ENCODE peak calls at places on chromosomes 2 and 18, in eight cellular contexts. E, D, W, Y, S, N, L and C are unnamed samples.

GRCh38 chr2:70748002-70748779 is 19.8 kb downstream of the ADD2 start:
- DNase-seq in D (no peak), L (no peak), E (no peak), Y (no peak), N (no peak), S (no peak), W (no peak), C (no peak)

GRCh38 chr2:133674433-133675331 is 106.4 kb upstream of the NCKAP5 start:
- DNase-seq in Y (peak; percentile 17), W (peak; percentile 78), L (peak; percentile 80), D (no peak), N (peak; percentile 54), E (peak; percentile 30), S (peak; percentile 30), C (no peak)

GRCh38 chr2:189113963-189114362 is 65.6 kb downstream of the COL5A2 start:
- DNase-seq in D (no peak), W (no peak), S (no peak), L (no peak), N (no peak), E (no peak), Y (no peak), C (no peak)

GRCh38 chr2:25347205-25347815 is 5.6 kb upstream of the DNMT3A start:
- DNase-seq in W (peak; percentile 7), S (no peak), L (no peak), E (no peak), D (no peak), N (no peak), Y (no peak), C (no peak)

GRCh38 chr2:146818122-146818521 is 1026.7 kb upstream of the ACVR2A start:
- DNase-seq in S (no peak), E (no peak), Y (no peak), D (no peak), N (no peak), W (no peak), L (no peak), C (no peak)

GRCh38 chr2:127261835-127262234 is 32.1 kb downstream of the ERCC3 start:
- DNase-seq in N (no peak), W (peak; percentile 3), Y (no peak), D (no peak), E (no peak), L (no peak), S (no peak), C (no peak)

GRCh38 chr2:211033765-211034164 is 477.4 kb downstream of the CPS1 start:
- DNase-seq in S (no peak), W (peak; percentile 11), Y (peak; percentile 13), E (no peak), N (no peak), D (no peak), L (no peak), C (no peak)

GRCh38 chr2:70039366-70039765 is 47.9 kb upstream of the PCBP1 start:
- DNase-seq in W (no peak), Y (no peak), N (no peak), E (no peak), L (no peak), S (no peak), D (no peak), C (no peak)

GRCh38 chr2:133561045-133561852 is 7.0 kb downstream of the NCKAP5 start:
- DNase-seq in S (no peak), L (peak; percentile 71), W (peak; percentile 65), Y (peak; percentile 9), N (no peak), E (no peak), D (no peak), C (no peak)

GRCh38 chr2:204731996-204732395 is 186.7 kb downstream of the PARD3B start:
- DNase-seq in S (no peak), E (no peak), N (no peak), D (no peak), W (peak; percentile 24), L (no peak), Y (no peak), C (no peak)

DNA sequence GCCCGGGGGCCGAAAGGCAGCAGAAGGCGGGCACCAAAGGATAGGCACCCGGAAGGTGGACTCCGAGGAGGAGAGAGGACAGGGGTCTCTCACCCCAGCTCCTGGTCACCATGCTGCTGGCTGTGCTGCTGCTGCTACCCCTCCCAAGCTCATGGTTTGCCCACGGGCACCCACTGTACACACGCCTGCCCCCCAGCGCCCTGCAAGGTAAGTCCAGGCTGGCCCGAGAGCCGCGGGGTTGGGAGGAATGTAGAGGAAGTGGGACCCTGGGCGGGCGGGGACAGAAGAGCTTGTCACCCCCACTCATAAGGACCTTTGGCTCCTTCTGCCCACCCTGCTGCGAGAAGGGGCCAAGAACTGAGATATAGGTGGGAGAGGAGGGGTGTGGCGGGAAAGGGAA is 301 bp downstream of the PRSS56 start:
- DNase-seq in W (no peak), N (no peak), Y (no peak), L (no peak), D (no peak), E (no peak), S (no peak), C (no peak)
- H3K27me3 ChIP-seq in W (peaks cover 57% of the 10 kb centered on the region), N (peaks cover 21% of the 10 kb centered on the region), Y (peaks cover 21% of the 10 kb centered on the region), L (peaks cover 56% of the 10 kb centered on the region), D (peaks cover 22% of the 10 kb centered on the region), E (peaks cover 12% of the 10 kb centered on the region), S (no peaks in the 10 kb centered on the region), C (peaks cover 35% of the 10 kb centered on the region)

GRCh38 chr2:2642906-2643890 is 312.1 kb upstream of the MYT1L start:
- DNase-seq in E (no peak), N (no peak), L (no peak), W (no peak), Y (no peak), D (no peak), S (no peak), C (no peak)
- H3K27me3 ChIP-seq in E (peaks cover 3% of the 10 kb centered on the region), N (no peaks in the 10 kb centered on the region), L (no peaks in the 10 kb centered on the region), W (no peaks in the 10 kb centered on the region), Y (no peaks in the 10 kb centered on the region), D (no peaks in the 10 kb centered on the region), S (no peaks in the 10 kb centered on the region), C (no peaks in the 10 kb centered on the region)

GRCh38 chr2:118816669-118817068 is 30.8 kb downstream of the EN1 start:
- DNase-seq in L (no peak), W (no peak), D (no peak), N (no peak), E (no peak), Y (no peak), S (no peak), C (no peak)

GRCh38 chr2:118817469-118817868 is 30.0 kb downstream of the EN1 start:
- DNase-seq in N (no peak), W (no peak), L (no peak), Y (no peak), D (no peak), S (no peak), E (no peak), C (no peak)

GRCh38 chr2:118814368-118814767 is 33.1 kb downstream of the EN1 start:
- DNase-seq in Y (no peak), N (no peak), D (no peak), L (no peak), W (no peak), S (no peak), E (no peak), C (no peak)

GRCh38 chr2:118815314-118815713 is 32.1 kb downstream of the EN1 start:
- DNase-seq in Y (no peak), D (no peak), N (no peak), E (no peak), S (no peak), W (no peak), L (no peak), C (no peak)

DNA sequence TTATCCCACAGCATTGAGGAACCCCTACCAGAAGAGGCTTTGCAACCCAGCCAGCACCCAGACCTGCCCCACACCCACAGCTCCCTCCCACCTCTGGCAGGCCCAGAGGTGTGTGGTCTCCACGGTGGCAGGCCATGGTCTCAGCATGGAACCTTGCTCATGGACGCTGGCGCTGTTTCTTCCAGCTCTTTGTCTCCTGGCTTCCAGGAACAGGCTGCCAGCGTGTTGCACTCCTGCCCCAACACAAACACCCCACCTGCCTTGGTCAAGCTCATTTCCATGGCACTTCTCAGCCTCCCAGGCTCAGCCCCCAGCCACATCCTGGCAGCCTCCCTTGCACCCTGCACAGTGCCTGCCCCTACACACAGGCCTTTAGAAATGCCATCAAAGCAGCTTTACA is 31.7 kb downstream of the EN1 start:
- DNase-seq in Y (no peak), L (no peak), W (no peak), D (no peak), E (no peak), N (no peak), S (no peak), C (no peak)
- H3K27me3 ChIP-seq in Y (no peaks in the 10 kb centered on the region), L (no peaks in the 10 kb centered on the region), W (peaks cover 12% of the 10 kb centered on the region), D (peaks cover 3% of the 10 kb centered on the region), E (peaks cover 19% of the 10 kb centered on the region), N (peaks cover 11% of the 10 kb centered on the region), S (no peaks in the 10 kb centered on the region), C (peaks cover 21% of the 10 kb centered on the region)

DNA sequence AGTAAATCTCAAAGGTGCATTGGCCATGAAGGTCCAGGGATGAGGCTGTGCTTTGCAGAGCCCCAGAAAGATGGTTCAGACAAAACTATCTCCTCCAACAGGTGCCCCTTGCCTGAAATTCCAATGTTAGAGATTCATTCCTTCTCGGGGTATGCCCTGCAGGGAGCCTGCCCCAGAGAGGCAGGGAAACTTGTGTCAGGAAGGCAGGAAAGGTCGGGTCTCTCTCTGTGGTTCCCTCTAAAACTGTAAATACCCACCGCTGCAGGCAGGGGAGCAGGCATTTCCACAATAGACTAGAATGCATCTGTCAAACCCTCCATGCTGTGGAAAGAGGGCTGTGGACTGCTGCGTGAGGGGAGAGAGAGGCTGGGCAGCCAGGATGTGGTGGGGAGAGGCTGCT is 207.8 kb upstream of the SMAD2 start:
- DNase-seq in S (no peak), Y (no peak), W (no peak), N (no peak), D (no peak), L (no peak), E (no peak), C (no peak)
- H3K27me3 ChIP-seq in S (no peaks in the 10 kb centered on the region), Y (peaks cover 14% of the 10 kb centered on the region), W (peaks cover 48% of the 10 kb centered on the region), N (no peaks in the 10 kb centered on the region), D (peaks cover 8% of the 10 kb centered on the region), L (peaks cover 43% of the 10 kb centered on the region), E (peaks cover 15% of the 10 kb centered on the region), C (peaks cover 36% of the 10 kb centered on the region)